ENCODE peak calls at places on chromosomes 11 and 22, in ten cellular contexts. One of them, this sample, is unnamed.

GRCh38 chr22:19801340-19802000 is 40.9 kb downstream of the TBX1 start:
- DNase-seq in CD14-positive monocyte: no peak
- DNase-seq in activated T-helper 1 cell treated with anti-CD3 and anti-CD28 coated beads, Interleukin-12 subunit alpha, Interleukin-12 subunit beta, Interleukin-2, Interleukin-4 antibody, amounts not matched to agents 30 ng/mL and 10 ng/mL and 1 ng/mL, durations not matched to agents 14 hours and 24 hours and 36 hours: no peak
- DNase-seq in C1 segment of cervical spinal cord: no peak
- DNase-seq in substantia nigra: no peak
- DNase-seq in thoracic aorta: no peak
- DNase-seq in posterior vena cava: peak
- DNase-seq in CD8-positive, alpha-beta T cell: no peak
- DNase-seq in stimulated activated CD4-positive, alpha-beta T cell treated with anti-CD3 and anti-CD28 coated beads, Interleukin-4, amount 100 ng/mL, for 24 hours: no peak
- DNase-seq in AG09309: no peak
- DNase-seq in this sample: no peak

GRCh38 chr11:47923667-47924066 is 56.7 kb upstream of the PTPRJ start:
- DNase-seq in CD14-positive monocyte: no peak
- DNase-seq in activated T-helper 1 cell treated with anti-CD3 and anti-CD28 coated beads, Interleukin-12 subunit alpha, Interleukin-12 subunit beta, Interleukin-2, Interleukin-4 antibody, amounts not matched to agents 30 ng/mL and 10 ng/mL and 1 ng/mL, durations not matched to agents 14 hours and 24 hours and 36 hours: no peak
- DNase-seq in C1 segment of cervical spinal cord: peak
- DNase-seq in substantia nigra: no peak
- DNase-seq in thoracic aorta: no peak
- DNase-seq in posterior vena cava: peak
- DNase-seq in CD8-positive, alpha-beta T cell: no peak
- DNase-seq in stimulated activated CD4-positive, alpha-beta T cell treated with anti-CD3 and anti-CD28 coated beads, Interleukin-4, amount 100 ng/mL, for 24 hours: no peak
- DNase-seq in AG09309: no peak
- DNase-seq in this sample: no peak

GRCh38 chr22:47850644-47851151 is 1088.2 kb downstream of the TBC1D22A start:
- DNase-seq in CD14-positive monocyte: no peak
- DNase-seq in activated T-helper 1 cell treated with anti-CD3 and anti-CD28 coated beads, Interleukin-12 subunit alpha, Interleukin-12 subunit beta, Interleukin-2, Interleukin-4 antibody, amounts not matched to agents 30 ng/mL and 10 ng/mL and 1 ng/mL, durations not matched to agents 14 hours and 24 hours and 36 hours: no peak
- DNase-seq in C1 segment of cervical spinal cord: no peak
- DNase-seq in substantia nigra: no peak
- DNase-seq in thoracic aorta: no peak
- DNase-seq in posterior vena cava: no peak
- DNase-seq in CD8-positive, alpha-beta T cell: no peak
- DNase-seq in stimulated activated CD4-positive, alpha-beta T cell treated with anti-CD3 and anti-CD28 coated beads, Interleukin-4, amount 100 ng/mL, for 24 hours: no peak
- DNase-seq in AG09309: no peak
- DNase-seq in this sample: no peak

GRCh38 chr11:134670961-134671370 is 258.9 kb upstream of the B3GAT1 start:
- DNase-seq in CD14-positive monocyte: no peak
- DNase-seq in activated T-helper 1 cell treated with anti-CD3 and anti-CD28 coated beads, Interleukin-12 subunit alpha, Interleukin-12 subunit beta, Interleukin-2, Interleukin-4 antibody, amounts not matched to agents 30 ng/mL and 10 ng/mL and 1 ng/mL, durations not matched to agents 14 hours and 24 hours and 36 hours: no peak
- DNase-seq in C1 segment of cervical spinal cord: no peak
- DNase-seq in substantia nigra: no peak
- DNase-seq in thoracic aorta: no peak
- DNase-seq in posterior vena cava: peak
- DNase-seq in CD8-positive, alpha-beta T cell: no peak
- DNase-seq in stimulated activated CD4-positive, alpha-beta T cell treated with anti-CD3 and anti-CD28 coated beads, Interleukin-4, amount 100 ng/mL, for 24 hours: no peak
- DNase-seq in AG09309: no peak
- DNase-seq in this sample: no peak

GRCh38 chr11:69836401-69836800 is 17.2 kb upstream of the FGF3 start:
- DNase-seq in CD14-positive monocyte: no peak
- DNase-seq in activated T-helper 1 cell treated with anti-CD3 and anti-CD28 coated beads, Interleukin-12 subunit alpha, Interleukin-12 subunit beta, Interleukin-2, Interleukin-4 antibody, amounts not matched to agents 30 ng/mL and 10 ng/mL and 1 ng/mL, durations not matched to agents 14 hours and 24 hours and 36 hours: no peak
- DNase-seq in C1 segment of cervical spinal cord: no peak
- DNase-seq in substantia nigra: no peak
- DNase-seq in thoracic aorta: no peak
- DNase-seq in posterior vena cava: peak
- DNase-seq in CD8-positive, alpha-beta T cell: no peak
- DNase-seq in stimulated activated CD4-positive, alpha-beta T cell treated with anti-CD3 and anti-CD28 coated beads, Interleukin-4, amount 100 ng/mL, for 24 hours: no peak
- DNase-seq in AG09309: no peak
- DNase-seq in this sample: no peak

GRCh38 chr11:16769386-16769785 is 30.9 kb downstream of the C11orf58 start:
- DNase-seq in CD14-positive monocyte: no peak
- DNase-seq in activated T-helper 1 cell treated with anti-CD3 and anti-CD28 coated beads, Interleukin-12 subunit alpha, Interleukin-12 subunit beta, Interleukin-2, Interleukin-4 antibody, amounts not matched to agents 30 ng/mL and 10 ng/mL and 1 ng/mL, durations not matched to agents 14 hours and 24 hours and 36 hours: no peak
- DNase-seq in C1 segment of cervical spinal cord: no peak
- DNase-seq in substantia nigra: no peak
- DNase-seq in thoracic aorta: no peak
- DNase-seq in posterior vena cava: peak
- DNase-seq in CD8-positive, alpha-beta T cell: no peak
- DNase-seq in stimulated activated CD4-positive, alpha-beta T cell treated with anti-CD3 and anti-CD28 coated beads, Interleukin-4, amount 100 ng/mL, for 24 hours: no peak
- DNase-seq in AG09309: no peak
- DNase-seq in this sample: no peak

GRCh38 chr11:11977206-11977938 is 31.1 kb downstream of the DKK3 start:
- DNase-seq in CD14-positive monocyte: peak
- DNase-seq in activated T-helper 1 cell treated with anti-CD3 and anti-CD28 coated beads, Interleukin-12 subunit alpha, Interleukin-12 subunit beta, Interleukin-2, Interleukin-4 antibody, amounts not matched to agents 30 ng/mL and 10 ng/mL and 1 ng/mL, durations not matched to agents 14 hours and 24 hours and 36 hours: no peak
- DNase-seq in C1 segment of cervical spinal cord: peak
- DNase-seq in substantia nigra: no peak
- DNase-seq in thoracic aorta: peak
- DNase-seq in posterior vena cava: peak
- DNase-seq in CD8-positive, alpha-beta T cell: peak
- DNase-seq in stimulated activated CD4-positive, alpha-beta T cell treated with anti-CD3 and anti-CD28 coated beads, Interleukin-4, amount 100 ng/mL, for 24 hours: no peak
- DNase-seq in AG09309: peak
- DNase-seq in this sample: no peak

GRCh38 chr22:19983701-19984100 is 32.9 kb downstream of the ARVCF start:
- DNase-seq in CD14-positive monocyte: no peak
- DNase-seq in activated T-helper 1 cell treated with anti-CD3 and anti-CD28 coated beads, Interleukin-12 subunit alpha, Interleukin-12 subunit beta, Interleukin-2, Interleukin-4 antibody, amounts not matched to agents 30 ng/mL and 10 ng/mL and 1 ng/mL, durations not matched to agents 14 hours and 24 hours and 36 hours: no peak
- DNase-seq in C1 segment of cervical spinal cord: no peak
- DNase-seq in substantia nigra: peak
- DNase-seq in thoracic aorta: no peak
- DNase-seq in posterior vena cava: peak
- DNase-seq in CD8-positive, alpha-beta T cell: no peak
- DNase-seq in stimulated activated CD4-positive, alpha-beta T cell treated with anti-CD3 and anti-CD28 coated beads, Interleukin-4, amount 100 ng/mL, for 24 hours: no peak
- DNase-seq in AG09309: no peak
- DNase-seq in this sample: no peak

GRCh38 chr22:27798526-27799333 is 2.8 kb downstream of the MN1 start:
- DNase-seq in CD14-positive monocyte: no peak
- DNase-seq in activated T-helper 1 cell treated with anti-CD3 and anti-CD28 coated beads, Interleukin-12 subunit alpha, Interleukin-12 subunit beta, Interleukin-2, Interleukin-4 antibody, amounts not matched to agents 30 ng/mL and 10 ng/mL and 1 ng/mL, durations not matched to agents 14 hours and 24 hours and 36 hours: no peak
- DNase-seq in C1 segment of cervical spinal cord: no peak
- DNase-seq in substantia nigra: no peak
- DNase-seq in thoracic aorta: no peak
- DNase-seq in posterior vena cava: no peak
- DNase-seq in CD8-positive, alpha-beta T cell: no peak
- DNase-seq in stimulated activated CD4-positive, alpha-beta T cell treated with anti-CD3 and anti-CD28 coated beads, Interleukin-4, amount 100 ng/mL, for 24 hours: no peak
- DNase-seq in AG09309: no peak
- DNase-seq in this sample: no peak

GRCh38 chr22:32311551-32312071 is 46.1 kb upstream of the RFPL3 start:
- DNase-seq in CD14-positive monocyte: no peak
- DNase-seq in activated T-helper 1 cell treated with anti-CD3 and anti-CD28 coated beads, Interleukin-12 subunit alpha, Interleukin-12 subunit beta, Interleukin-2, Interleukin-4 antibody, amounts not matched to agents 30 ng/mL and 10 ng/mL and 1 ng/mL, durations not matched to agents 14 hours and 24 hours and 36 hours: no peak
- DNase-seq in C1 segment of cervical spinal cord: no peak
- DNase-seq in substantia nigra: no peak
- DNase-seq in thoracic aorta: no peak
- DNase-seq in posterior vena cava: peak
- DNase-seq in CD8-positive, alpha-beta T cell: no peak
- DNase-seq in stimulated activated CD4-positive, alpha-beta T cell treated with anti-CD3 and anti-CD28 coated beads, Interleukin-4, amount 100 ng/mL, for 24 hours: no peak
- DNase-seq in AG09309: no peak
- DNase-seq in this sample: no peak

GRCh38 chr11:107785401-107785800 is 73.2 kb downstream of the SLC35F2 start:
- DNase-seq in CD14-positive monocyte: no peak
- DNase-seq in activated T-helper 1 cell treated with anti-CD3 and anti-CD28 coated beads, Interleukin-12 subunit alpha, Interleukin-12 subunit beta, Interleukin-2, Interleukin-4 antibody, amounts not matched to agents 30 ng/mL and 10 ng/mL and 1 ng/mL, durations not matched to agents 14 hours and 24 hours and 36 hours: no peak
- DNase-seq in C1 segment of cervical spinal cord: no peak
- DNase-seq in substantia nigra: no peak
- DNase-seq in thoracic aorta: no peak
- DNase-seq in posterior vena cava: no peak
- DNase-seq in CD8-positive, alpha-beta T cell: no peak
- DNase-seq in stimulated activated CD4-positive, alpha-beta T cell treated with anti-CD3 and anti-CD28 coated beads, Interleukin-4, amount 100 ng/mL, for 24 hours: peak
- DNase-seq in AG09309: no peak
- DNase-seq in this sample: no peak

GRCh38 chr11:135075740-135076139 is 663.7 kb upstream of the B3GAT1 start:
- DNase-seq in CD14-positive monocyte: no peak
- DNase-seq in activated T-helper 1 cell treated with anti-CD3 and anti-CD28 coated beads, Interleukin-12 subunit alpha, Interleukin-12 subunit beta, Interleukin-2, Interleukin-4 antibody, amounts not matched to agents 30 ng/mL and 10 ng/mL and 1 ng/mL, durations not matched to agents 14 hours and 24 hours and 36 hours: peak
- DNase-seq in C1 segment of cervical spinal cord: no peak
- DNase-seq in substantia nigra: no peak
- DNase-seq in thoracic aorta: peak
- DNase-seq in posterior vena cava: peak
- DNase-seq in CD8-positive, alpha-beta T cell: no peak
- DNase-seq in stimulated activated CD4-positive, alpha-beta T cell treated with anti-CD3 and anti-CD28 coated beads, Interleukin-4, amount 100 ng/mL, for 24 hours: peak
- DNase-seq in AG09309: no peak
- DNase-seq in this sample: peak

GRCh38 chr11:76339217-76339616 is 41.7 kb downstream of the THAP12 start:
- DNase-seq in CD14-positive monocyte: peak
- DNase-seq in activated T-helper 1 cell treated with anti-CD3 and anti-CD28 coated beads, Interleukin-12 subunit alpha, Interleukin-12 subunit beta, Interleukin-2, Interleukin-4 antibody, amounts not matched to agents 30 ng/mL and 10 ng/mL and 1 ng/mL, durations not matched to agents 14 hours and 24 hours and 36 hours: no peak
- DNase-seq in C1 segment of cervical spinal cord: no peak
- DNase-seq in substantia nigra: no peak
- DNase-seq in thoracic aorta: peak
- DNase-seq in posterior vena cava: peak
- DNase-seq in CD8-positive, alpha-beta T cell: no peak
- DNase-seq in stimulated activated CD4-positive, alpha-beta T cell treated with anti-CD3 and anti-CD28 coated beads, Interleukin-4, amount 100 ng/mL, for 24 hours: no peak
- DNase-seq in AG09309: peak
- DNase-seq in this sample: no peak

GRCh38 chr22:44659140-44659539 is 42.9 kb upstream of the PRR5 start:
- DNase-seq in CD14-positive monocyte: no peak
- DNase-seq in activated T-helper 1 cell treated with anti-CD3 and anti-CD28 coated beads, Interleukin-12 subunit alpha, Interleukin-12 subunit beta, Interleukin-2, Interleukin-4 antibody, amounts not matched to agents 30 ng/mL and 10 ng/mL and 1 ng/mL, durations not matched to agents 14 hours and 24 hours and 36 hours: no peak
- DNase-seq in C1 segment of cervical spinal cord: peak
- DNase-seq in substantia nigra: peak
- DNase-seq in thoracic aorta: no peak
- DNase-seq in posterior vena cava: peak
- DNase-seq in CD8-positive, alpha-beta T cell: no peak
- DNase-seq in stimulated activated CD4-positive, alpha-beta T cell treated with anti-CD3 and anti-CD28 coated beads, Interleukin-4, amount 100 ng/mL, for 24 hours: no peak
- DNase-seq in AG09309: no peak
- DNase-seq in this sample: no peak

GRCh38 chr11:11382858-11383532 is 29.9 kb upstream of the CSNK2A3 start:
- DNase-seq in CD14-positive monocyte: no peak
- DNase-seq in activated T-helper 1 cell treated with anti-CD3 and anti-CD28 coated beads, Interleukin-12 subunit alpha, Interleukin-12 subunit beta, Interleukin-2, Interleukin-4 antibody, amounts not matched to agents 30 ng/mL and 10 ng/mL and 1 ng/mL, durations not matched to agents 14 hours and 24 hours and 36 hours: no peak
- DNase-seq in C1 segment of cervical spinal cord: no peak
- DNase-seq in substantia nigra: no peak
- DNase-seq in thoracic aorta: no peak
- DNase-seq in posterior vena cava: no peak
- DNase-seq in CD8-positive, alpha-beta T cell: no peak
- DNase-seq in stimulated activated CD4-positive, alpha-beta T cell treated with anti-CD3 and anti-CD28 coated beads, Interleukin-4, amount 100 ng/mL, for 24 hours: no peak
- DNase-seq in AG09309: no peak
- DNase-seq in this sample: no peak

GRCh38 chr22:24097961-24098391 is 83.3 kb upstream of the SUSD2 start:
- DNase-seq in CD14-positive monocyte: no peak
- DNase-seq in activated T-helper 1 cell treated with anti-CD3 and anti-CD28 coated beads, Interleukin-12 subunit alpha, Interleukin-12 subunit beta, Interleukin-2, Interleukin-4 antibody, amounts not matched to agents 30 ng/mL and 10 ng/mL and 1 ng/mL, durations not matched to agents 14 hours and 24 hours and 36 hours: no peak
- DNase-seq in C1 segment of cervical spinal cord: no peak
- DNase-seq in substantia nigra: no peak
- DNase-seq in thoracic aorta: no peak
- DNase-seq in posterior vena cava: peak
- DNase-seq in CD8-positive, alpha-beta T cell: no peak
- DNase-seq in stimulated activated CD4-positive, alpha-beta T cell treated with anti-CD3 and anti-CD28 coated beads, Interleukin-4, amount 100 ng/mL, for 24 hours: no peak
- DNase-seq in AG09309: no peak
- DNase-seq in this sample: no peak